ENCODE peak calls at places on chromosomes 12 and 14, in five cellular contexts. J, W, G, B and A are unnamed samples.

GRCh38 chr14:52873694-52874093 is 77.2 kb downstream of the FERMT2 start:
- DNase-seq in W (no peak), J (no peak), G (peak; percentile 77), B (no peak), A (no peak)

GRCh38 chr12:50102186-50102585 is 1.6 kb upstream of the GPD1 start:
- DNase-seq in J (no peak), G (no peak), B (no peak), W (no peak), A (no peak)

GRCh38 chr12:88985631-88986030 is 366.7 kb downstream of the DUSP6 start:
- DNase-seq in G (no peak), W (no peak), B (no peak), J (no peak), A (no peak)

GRCh38 chr14:63480599-63480998 is 62.6 kb downstream of the PPP2R5E start:
- DNase-seq in J (no peak), G (no peak), B (no peak), W (no peak), A (no peak)

GRCh38 chr12:49909826-49910225 is 6.1 kb upstream of the FAIM2 start:
- DNase-seq in J (no peak), W (peak; percentile 35), B (peak; percentile 57), G (no peak), A (peak; percentile 77)

GRCh38 chr14:96001866-96002510 is 37.2 kb upstream of the C14orf132 start:
- DNase-seq in G (no peak), W (no peak), B (no peak), J (no peak), A (no peak)

GRCh38 chr14:76904100-76904739 is 78.0 kb downstream of the LRRC74A start:
- DNase-seq in G (peak; percentile 89), B (no peak), W (no peak), J (peak; percentile 55), A (no peak)

GRCh38 chr14:100683578-100683977 is 43.1 kb upstream of the DLK1 start:
- DNase-seq in B (no peak), W (no peak), J (no peak), G (no peak), A (no peak)

GRCh38 chr12:127230843-127231260 is 1036.1 kb upstream of the TMEM132C start:
- DNase-seq in G (no peak), J (no peak), B (no peak), W (no peak), A (no peak)

GRCh38 chr12:62934799-62935674 is at the start of gene PPM1H:
- DNase-seq in J (peak; percentile 57), B (peak; percentile 90), G (peak; percentile 67), W (peak; percentile 86), A (peak; percentile 90)

GRCh38 chr14:76083796-76084195 is 67.9 kb upstream of the GPATCH2L start:
- DNase-seq in J (no peak), W (no peak), B (peak; percentile 63), G (no peak), A (no peak)

GRCh38 chr12:40015360-40015759 is 90.5 kb downstream of the SLC2A13 start:
- DNase-seq in G (no peak), W (no peak), J (no peak), B (no peak), A (no peak)

GRCh38 chr12:4448943-4449861 is 3.6 kb upstream of the FGF6 start:
- DNase-seq in B (no peak), J (no peak), W (peak; percentile 18), G (no peak), A (no peak)

GRCh38 chr14:80426686-80427085 is 215.4 kb upstream of the DIO2 start:
- DNase-seq in B (no peak), J (no peak), W (no peak), G (no peak), A (no peak)

GRCh38 chr12:12582895-12583303 is 20.2 kb upstream of the DUSP16 start:
- DNase-seq in B (no peak), W (peak; percentile 71), J (no peak), G (no peak), A (no peak)

GRCh38 chr12:130137141-130138018 is 24.9 kb upstream of the FZD10 start:
- DNase-seq in J (no peak), G (no peak), W (no peak), B (no peak), A (no peak)

GRCh38 chr12:81644503-81644902 is 114.6 kb downstream of the PPFIA2 start:
- DNase-seq in B (no peak), J (no peak), G (no peak), W (peak; percentile 38), A (no peak)

GRCh38 chr14:64569108-64570045 is 19.6 kb downstream of the PPP1R36 start:
- DNase-seq in G (peak; percentile 88), B (no peak), J (peak; percentile 47), W (peak; percentile 10), A (peak; percentile 53)

GRCh38 chr12:57793920-57794319 is 11.3 kb downstream of the TSFM start:
- DNase-seq in G (no peak), W (no peak), B (no peak), J (no peak), A (no peak)

GRCh38 chr14:74882103-74882920 is 596 bp downstream of the DLST start:
- DNase-seq in B (no peak), J (peak; percentile 42), W (no peak), G (peak; percentile 73), A (peak; percentile 64)

GRCh38 chr14:23646648-23647549 is 10.7 kb downstream of the DHRS2 start:
- DNase-seq in W (peak; percentile 76), G (no peak), J (no peak), B (no peak), A (no peak)

GRCh38 chr14:69354383-69355154 is 43.5 kb downstream of the ERH start:
- DNase-seq in J (no peak), G (peak; percentile 57), B (no peak), W (peak; percentile 16), A (peak; percentile 44)

GRCh38 chr14:59582161-59582560 is 5.5 kb upstream of the CCDC175 start:
- DNase-seq in J (no peak), W (no peak), B (no peak), G (no peak), A (no peak)

GRCh38 chr14:100832311-100832960 is 6.5 kb downstream of the MEG3 start:
- DNase-seq in J (no peak), B (no peak), G (no peak), W (no peak), A (no peak)

GRCh38 chr14:50837850-50838470 is 7.0 kb upstream of the NIN start:
- DNase-seq in J (no peak), B (no peak), G (no peak), W (no peak), A (no peak)

GRCh38 chr12:48995061-48995879 is 3.9 kb downstream of the DDN start:
- DNase-seq in J (peak; percentile 69), W (peak; percentile 67), B (peak; percentile 88), G (peak; percentile 89), A (peak; percentile 86)

GRCh38 chr12:70246580-70246979 is 3.3 kb downstream of the CNOT2 start:
- DNase-seq in W (no peak), B (no peak), J (no peak), G (no peak), A (no peak)

GRCh38 chr12:23221066-23221465 is 596.1 kb downstream of the ETNK1 start:
- DNase-seq in G (no peak), B (no peak), W (no peak), J (no peak), A (no peak)

GRCh38 chr12:13945641-13946040 is 35.8 kb downstream of the GRIN2B start:
- DNase-seq in B (no peak), J (no peak), G (no peak), W (no peak), A (no peak)

GRCh38 chr14:76056128-76056527 is 70.6 kb downstream of the IFT43 start:
- DNase-seq in G (no peak), B (peak; percentile 15), J (no peak), W (no peak), A (no peak)

GRCh38 chr14:24734917-24735500 is 101.0 kb upstream of the GZMB start:
- DNase-seq in J (no peak), G (no peak), B (peak; percentile 34), W (peak; percentile 86), A (peak; percentile 30)

GRCh38 chr14:32076278-32077080 is 625 bp upstream of the ARHGAP5 start:
- DNase-seq in B (peak; percentile 82), G (peak; percentile 98), W (peak; percentile 98), J (peak; percentile 98), A (peak; percentile 95)

GRCh38 chr12:129163461-129163860 is 310.2 kb downstream of the GLT1D1 start:
- DNase-seq in W (no peak), J (no peak), G (no peak), B (no peak), A (no peak)

GRCh38 chr14:104282332-104283196 is 144.2 kb downstream of the KIF26A start:
- DNase-seq in G (peak; percentile 78), W (no peak), J (peak; percentile 20), B (no peak), A (peak; percentile 18)

GRCh38 chr12:48572326-48572725 is 2.5 kb upstream of the LALBA start:
- DNase-seq in B (no peak), J (no peak), W (no peak), G (no peak), A (no peak)

GRCh38 chr12:57164966-57165365 is 17.5 kb upstream of the LRP1-AS start:
- DNase-seq in W (no peak), B (no peak), J (no peak), G (no peak), A (no peak)

GRCh38 chr14:102500190-102500661 is 9.3 kb downstream of the ANKRD9 start:
- DNase-seq in G (peak; percentile 93), J (no peak), B (peak; percentile 5), W (no peak), A (no peak)
- TF ChIP-seq EP300 in G (peak; percentile 42), J (no peak), B (no peak), W (no peak), A (no peak)

GRCh38 chr14:55127491-55127951 is 1.5 kb upstream of the LGALS3 start:
- DNase-seq in W (no peak), B (no peak), J (no peak), G (no peak), A (no peak)
- TF ChIP-seq EP300 in W (no peak), B (no peak), J (no peak), G (no peak), A (no peak)

GRCh38 chr12:65585648-65586420 is 238.4 kb upstream of the HMGA2 start:
- DNase-seq in G (no peak), B (no peak), W (no peak), J (no peak), A (no peak)
- TF ChIP-seq EP300 in G (no peak), B (no peak), W (no peak), J (no peak), A (no peak)

GRCh38 chr12:29930503-29930902 is 146.8 kb upstream of the TMTC1 start:
- DNase-seq in W (no peak), J (no peak), G (no peak), B (no peak), A (no peak)
- TF ChIP-seq EP300 in W (no peak), J (no peak), G (no peak), B (no peak), A (no peak)

GRCh38 chr12:124125472-124125871 is 152.5 kb downstream of the ZNF664 start:
- DNase-seq in G (no peak), J (no peak), B (no peak), W (no peak), A (no peak)
- TF ChIP-seq EP300 in G (no peak), J (no peak), B (no peak), W (no peak), A (no peak)